ENCODE peak calls at places on chromosomes 13 and 19, in four cellular contexts. F, V, J and L are unnamed samples.

GRCh38 chr19:7986321-7987083 is 18.9 kb downstream of the ELAVL1 start:
- DNase-seq in F (no peak), V (no peak), J (no peak), L (no peak)

GRCh38 chr13:28137556-28137955 is 789 bp upstream of the PAN3 start:
- DNase-seq in V (no peak), J (no peak), F (no peak), L (no peak)

GRCh38 chr13:65594255-65594654 is 1635.9 kb downstream of the PCDH9 start:
- DNase-seq in F (no peak), V (peak; percentile 10), J (no peak), L (no peak)

GRCh38 chr19:5899728-5900526 is 3.7 kb downstream of the NDUFA11 start:
- DNase-seq in J (no peak), F (no peak), V (no peak), L (no peak)

GRCh38 chr13:29763426-29764180 is 86.8 kb downstream of the UBL3 start:
- DNase-seq in V (no peak), F (no peak), J (no peak), L (no peak)

GRCh38 chr13:43686557-43686956 is 100.2 kb downstream of the ENOX1 start:
- DNase-seq in J (peak; percentile 2), F (no peak), V (peak; percentile 1), L (no peak)

GRCh38 chr13:111437856-111438547 is 117.6 kb downstream of the TEX29 start:
- DNase-seq in V (no peak), J (no peak), F (no peak), L (no peak)

GRCh38 chr13:109348514-109349340 is 437.7 kb downstream of the IRS2 start:
- DNase-seq in V (no peak), J (no peak), F (no peak), L (no peak)

GRCh38 chr13:99071666-99072065 is 93.8 kb upstream of the DOCK9 start:
- DNase-seq in F (no peak), J (no peak), V (no peak), L (no peak)

GRCh38 chr19:5269279-5269678 is 71.3 kb downstream of the PTPRS start:
- DNase-seq in V (no peak), F (no peak), J (no peak), L (no peak)

GRCh38 chr13:107809125-107809524 is 406.2 kb downstream of the LIG4 start:
- DNase-seq in F (no peak), J (no peak), V (no peak), L (no peak)

GRCh38 chr13:99812611-99813010 is 159.0 kb downstream of the ZIC5 start:
- DNase-seq in J (no peak), F (no peak), V (no peak), L (no peak)

GRCh38 chr19:870963-871401 is 11.5 kb downstream of the CFD start:
- DNase-seq in V (peak; percentile 93), J (no peak), F (no peak), L (no peak)

GRCh38 chr13:34038326-34039068 is 220.5 kb downstream of the RFC3 start:
- DNase-seq in J (peak; percentile 77), V (no peak), F (no peak), L (no peak)

GRCh38 chr13:30690282-30691188 is 44.8 kb upstream of the ALOX5AP start:
- DNase-seq in V (no peak), J (no peak), F (no peak), L (no peak)

GRCh38 chr19:44939668-44940067 is 2.4 kb upstream of the APOC4 start:
- DNase-seq in J (peak; percentile 83), V (no peak), F (no peak), L (no peak)

GRCh38 chr19:8261881-8262280 is 46.3 kb downstream of the CD320 start:
- DNase-seq in J (no peak), F (no peak), V (no peak), L (no peak)

GRCh38 chr19:33666196-33666595 is 44.4 kb downstream of the CHST8 start:
- DNase-seq in J (no peak), F (no peak), V (no peak), L (peak; percentile 8)

GRCh38 chr19:32316034-32316433 is 29.4 kb upstream of the ZNF507 start:
- DNase-seq in F (no peak), J (no peak), V (no peak), L (peak; percentile 36)

GRCh38 chr19:40503300-40503699 is 36.5 kb downstream of the SPTBN4 start:
- DNase-seq in F (peak; percentile 32), J (no peak), V (peak; percentile 42), L (peak; percentile 29)

GRCh38 chr19:49863254-49863934 is 4.0 kb downstream of the PNKP start:
- DNase-seq in F (no peak), V (no peak), J (no peak), L (no peak)

GRCh38 chr19:10565028-10565566 is 713 bp downstream of the KRI1 start:
- DNase-seq in F (peak; percentile 75), V (peak; percentile 76), J (no peak), L (peak; percentile 63)

GRCh38 chr13:49711218-49711863 is 20.1 kb upstream of the EBPL start:
- DNase-seq in V (no peak), J (peak; percentile 60), F (no peak), L (no peak)

GRCh38 chr19:29800086-29800825 is 11.5 kb upstream of the CCNE1 start:
- DNase-seq in V (no peak), J (no peak), F (no peak), L (no peak)

GRCh38 chr13:110134801-110135200 is 172.2 kb downstream of the COL4A1 start:
- DNase-seq in J (no peak), V (no peak), F (no peak), L (no peak)

GRCh38 chr13:97975851-97976550 is 22.5 kb downstream of the IPO5 start:
- DNase-seq in V (peak; percentile 98), F (peak; percentile 90), J (peak; percentile 86), L (peak; percentile 89)

GRCh38 chr13:29743229-29743786 is 107.1 kb downstream of the UBL3 start:
- DNase-seq in V (peak; percentile 49), F (no peak), J (no peak), L (no peak)

GRCh38 chr13:51687928-51688714 is 103.9 kb downstream of the WDFY2 start:
- DNase-seq in F (no peak), V (peak; percentile 13), J (peak; percentile 32), L (no peak)

GRCh38 chr19:47790398-47790814 is 11.9 kb downstream of the SELENOW start:
- DNase-seq in F (peak; percentile 87), V (peak; percentile 84), J (peak; percentile 65), L (peak; percentile 100)

GRCh38 chr13:100817897-100818296 is 143.3 kb upstream of the TMTC4 start:
- DNase-seq in J (no peak), F (no peak), V (no peak), L (no peak)

GRCh38 chr19:42634409-42635232 is 39.9 kb upstream of the CEACAM8 start:
- DNase-seq in V (peak; percentile 38), J (peak; percentile 32), F (peak; percentile 43), L (peak; percentile 64)
- TF ChIP-seq FOXJ3 in V (no peak), J (no peak), F (no peak), L (no peak)

GRCh38 chr13:35527451-35527850 is 51.0 kb upstream of the MAB21L1 start:
- DNase-seq in J (no peak), V (no peak), F (no peak), L (no peak)
- TF ChIP-seq FOXJ3 in J (no peak), V (no peak), F (no peak), L (no peak)

GRCh38 chr19:13146763-13147563 is 3.2 kb downstream of the STX10 start:
- DNase-seq in F (no peak), J (no peak), V (peak; percentile 67), L (no peak)
- TF ChIP-seq FOXJ3 in F (no peak), J (no peak), V (no peak), L (no peak)

DNA sequence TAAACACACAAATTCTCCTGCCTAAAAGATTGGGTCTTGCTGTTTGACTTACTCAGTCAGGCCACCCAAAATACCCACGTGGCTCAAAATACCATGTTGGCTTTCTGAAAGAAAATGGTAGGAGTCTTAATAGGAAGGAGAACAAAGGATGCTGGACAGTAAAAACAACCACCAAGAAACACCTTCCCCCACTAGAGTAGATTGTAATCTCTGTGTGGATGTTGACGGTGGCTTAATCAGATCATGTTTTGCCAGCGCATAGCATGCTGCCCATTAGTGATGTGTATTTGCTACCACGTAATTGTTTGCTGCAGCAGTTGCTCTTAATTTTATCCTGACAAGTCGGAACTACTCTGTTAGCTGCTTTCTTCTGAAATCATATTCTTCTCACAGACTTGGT is 1229.3 kb upstream of the SLC10A2 start:
- DNase-seq in J (no peak), F (no peak), V (peak; percentile 8), L (no peak)
- TF ChIP-seq FOXJ3 in J (no peak), F (no peak), V (no peak), L (no peak)

GRCh38 chr19:55667958-55668357 is 7.1 kb upstream of the EPN1 start:
- DNase-seq in V (no peak), J (no peak), F (peak; percentile 16), L (no peak)
- TF ChIP-seq FOXJ3 in V (no peak), J (no peak), F (no peak), L (no peak)

GRCh38 chr19:3075605-3076431 is 13.5 kb upstream of the TLE5 start:
- DNase-seq in F (peak; percentile 83), V (peak; percentile 89), J (no peak), L (peak; percentile 76)
- TF ChIP-seq FOXJ3 in F (no peak), V (no peak), J (no peak), L (no peak)

GRCh38 chr13:46908511-46908910 is 11.7 kb upstream of the HTR2A start:
- DNase-seq in F (no peak), V (no peak), J (no peak), L (no peak)
- TF ChIP-seq FOXJ3 in F (no peak), V (no peak), J (no peak), L (no peak)

GRCh38 chr13:72151241-72151640 is 284.2 kb upstream of the DACH1 start:
- DNase-seq in F (no peak), J (no peak), V (no peak), L (no peak)
- TF ChIP-seq FOXJ3 in F (no peak), J (no peak), V (no peak), L (no peak)

GRCh38 chr13:39349391-39349790 is 253.6 kb downstream of the LHFPL6 start:
- DNase-seq in J (no peak), V (no peak), F (no peak), L (no peak)

GRCh38 chr13:39347926-39348901 is 254.8 kb downstream of the LHFPL6 start:
- DNase-seq in V (no peak), J (no peak), F (no peak), L (peak; percentile 40)

GRCh38 chr13:39350461-39350881 is 252.5 kb downstream of the LHFPL6 start:
- DNase-seq in F (no peak), V (no peak), J (no peak), L (peak; percentile 16)

DNA sequence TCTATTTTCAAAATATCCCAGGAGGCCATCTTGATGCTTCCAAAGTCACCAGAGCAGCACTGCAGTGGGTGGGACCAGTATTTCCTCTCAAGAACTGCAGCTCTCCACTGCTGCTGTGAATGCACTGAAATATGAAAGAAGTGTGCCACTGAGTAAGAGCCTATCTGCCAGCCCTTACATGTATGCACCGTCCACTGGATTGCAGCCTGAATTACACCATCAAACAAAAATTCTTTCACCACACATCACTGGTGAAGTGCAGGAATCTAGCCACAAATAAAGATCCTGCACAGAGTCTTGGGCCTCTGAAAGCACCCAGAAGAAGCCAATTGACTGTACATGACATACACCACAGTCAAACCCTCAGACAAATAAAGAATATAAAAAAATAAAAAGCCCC is 249.0 kb downstream of the LHFPL6 start:
- DNase-seq in V (no peak), J (no peak), F (no peak), L (no peak)
- TF ChIP-seq FOXJ3 in V (no peak), J (no peak), F (no peak), L (no peak)